ENCODE peak calls at places on chromosomes 13 and 19, in eight cellular contexts. N, J, B, D, T, H, S and M are unnamed samples.

GRCh38 chr19:38721496-38721895 is 22.8 kb downstream of the CAPN12 start:
- DNase-seq in N (no peak), J (no peak), B (no peak), D (no peak), T (no peak), H (no peak), S (no peak), M (no peak)

GRCh38 chr13:31227870-31228269 is 28.1 kb downstream of the B3GLCT start:
- DNase-seq in N (no peak), J (no peak), B (no peak), D (no peak), T (no peak), H (no peak), S (no peak), M (peak)

GRCh38 chr13:109385161-109385560 is 401.2 kb downstream of the IRS2 start:
- DNase-seq in N (no peak), J (no peak), B (peak), D (no peak), T (peak), H (peak), S (no peak), M (no peak)

GRCh38 chr13:42153371-42153770 is 104.9 kb downstream of the DGKH start:
- DNase-seq in N (no peak), J (no peak), B (no peak), D (no peak), T (no peak), H (no peak), S (no peak), M (no peak)

GRCh38 chr19:28351761-28352160 is 861.2 kb downstream of the UQCRFS1 start:
- DNase-seq in N (no peak), J (no peak), B (peak), D (no peak), T (no peak), H (no peak), S (no peak), M (no peak)

GRCh38 chr13:25608181-25608580 is 236.4 kb downstream of the ATP8A2 start:
- DNase-seq in N (no peak), J (no peak), B (no peak), D (no peak), T (no peak), H (no peak), S (no peak), M (no peak)

GRCh38 chr13:99656843-99657506 is 155.7 kb downstream of the TM9SF2 start:
- DNase-seq in N (no peak), J (no peak), B (peak), D (peak), T (no peak), H (no peak), S (no peak), M (no peak)

GRCh38 chr13:41418027-41418426 is 39.3 kb upstream of the RGCC start:
- DNase-seq in N (no peak), J (no peak), B (peak), D (no peak), T (peak), H (peak), S (no peak), M (no peak)

GRCh38 chr13:32309312-32309711 is 5.9 kb downstream of the ZAR1L start:
- DNase-seq in N (no peak), J (no peak), B (no peak), D (no peak), T (peak), H (no peak), S (no peak), M (no peak)

GRCh38 chr13:24670927-24671326 is 9.3 kb upstream of the ATP12A start:
- DNase-seq in N (no peak), J (no peak), B (no peak), D (no peak), T (no peak), H (no peak), S (no peak), M (peak)

GRCh38 chr13:28346136-28346535 is 148.8 kb downstream of the FLT1 start:
- DNase-seq in N (no peak), J (no peak), B (no peak), D (no peak), T (no peak), H (no peak), S (no peak), M (no peak)

GRCh38 chr13:78022164-78022877 is 103.7 kb upstream of the EDNRB start:
- DNase-seq in N (no peak), J (peak), B (peak), D (no peak), T (peak), H (no peak), S (peak), M (no peak)

GRCh38 chr19:58497634-58498170 is 14.1 kb downstream of the SLC27A5 start:
- DNase-seq in N (no peak), J (no peak), B (no peak), D (no peak), T (no peak), H (no peak), S (no peak), M (no peak)

GRCh38 chr13:21944610-21945009 is 273.7 kb downstream of the FGF9 start:
- DNase-seq in N (no peak), J (no peak), B (no peak), D (no peak), T (no peak), H (no peak), S (no peak), M (no peak)

GRCh38 chr19:15195381-15195964 is 5.3 kb downstream of the NOTCH3 start:
- DNase-seq in N (no peak), J (no peak), B (peak), D (no peak), T (peak), H (peak), S (no peak), M (peak)

GRCh38 chr13:33125821-33126570 is 109.8 kb downstream of the KL start:
- DNase-seq in N (peak), J (peak), B (peak), D (no peak), T (peak), H (peak), S (no peak), M (no peak)

GRCh38 chr13:58369941-58370340 is 738.4 kb downstream of the PCDH17 start:
- DNase-seq in N (no peak), J (no peak), B (no peak), D (no peak), T (no peak), H (no peak), S (no peak), M (no peak)

GRCh38 chr13:26872444-26873173 is 112.0 kb upstream of the GPR12 start:
- DNase-seq in N (no peak), J (peak), B (no peak), D (peak), T (peak), H (peak), S (peak), M (peak)

GRCh38 chr13:21458457-21458815 is 667 bp downstream of the ZDHHC20 start:
- DNase-seq in N (peak), J (peak), B (no peak), D (peak), T (no peak), H (no peak), S (peak), M (peak)

GRCh38 chr19:2352121-2352520 is 7.9 kb upstream of the TMPRSS9 start:
- DNase-seq in N (no peak), J (no peak), B (no peak), D (no peak), T (no peak), H (no peak), S (no peak), M (no peak)

GRCh38 chr13:113195360-113195759 is 13.1 kb downstream of the PCID2 start:
- DNase-seq in N (no peak), J (no peak), B (no peak), D (no peak), T (no peak), H (no peak), S (no peak), M (no peak)

GRCh38 chr13:24306632-24307031 is 2.7 kb upstream of the C1QTNF9 start:
- DNase-seq in N (no peak), J (no peak), B (peak), D (no peak), T (peak), H (peak), S (no peak), M (no peak)

GRCh38 chr13:73416093-73416492 is 357.3 kb downstream of the KLF5 start:
- DNase-seq in N (no peak), J (no peak), B (peak), D (no peak), T (no peak), H (no peak), S (no peak), M (no peak)

GRCh38 chr19:53057904-53058579 is 13.5 kb downstream of the ERVV-2 start:
- DNase-seq in N (no peak), J (no peak), B (no peak), D (no peak), T (no peak), H (peak), S (no peak), M (peak)

GRCh38 chr19:5893907-5894703 is 9.5 kb downstream of the NDUFA11 start:
- DNase-seq in N (no peak), J (peak), B (no peak), D (no peak), T (no peak), H (no peak), S (no peak), M (no peak)

GRCh38 chr13:32080328-32080744 is 48.8 kb downstream of the FRY start:
- DNase-seq in N (no peak), J (no peak), B (no peak), D (no peak), T (no peak), H (no peak), S (no peak), M (no peak)

GRCh38 chr13:32139251-32139650 is 107.7 kb downstream of the FRY start:
- DNase-seq in N (no peak), J (no peak), B (no peak), D (no peak), T (no peak), H (no peak), S (no peak), M (no peak)

GRCh38 chr13:109362606-109363005 is 423.8 kb downstream of the IRS2 start:
- DNase-seq in N (no peak), J (no peak), B (no peak), D (no peak), T (no peak), H (no peak), S (no peak), M (no peak)

GRCh38 chr13:48938308-48938943 is 37.3 kb upstream of the FNDC3A start:
- DNase-seq in N (no peak), J (no peak), B (no peak), D (no peak), T (no peak), H (no peak), S (no peak), M (no peak)

GRCh38 chr19:867301-867793 is 7.9 kb downstream of the CFD start:
- DNase-seq in N (no peak), J (no peak), B (peak), D (no peak), T (no peak), H (no peak), S (no peak), M (no peak)

GRCh38 chr19:2455481-2456300 is 1.1 kb downstream of the LMNB2 start:
- DNase-seq in N (no peak), J (peak), B (no peak), D (peak), T (no peak), H (no peak), S (peak), M (peak)

GRCh38 chr13:32731576-32731975 is 145.3 kb downstream of the PDS5B start:
- DNase-seq in N (no peak), J (no peak), B (peak), D (no peak), T (peak), H (peak), S (no peak), M (no peak)

GRCh38 chr19:10915511-10916091 is 12.8 kb downstream of the YIPF2 start:
- DNase-seq in N (no peak), J (peak), B (peak), D (no peak), T (peak), H (peak), S (no peak), M (no peak)

DNA sequence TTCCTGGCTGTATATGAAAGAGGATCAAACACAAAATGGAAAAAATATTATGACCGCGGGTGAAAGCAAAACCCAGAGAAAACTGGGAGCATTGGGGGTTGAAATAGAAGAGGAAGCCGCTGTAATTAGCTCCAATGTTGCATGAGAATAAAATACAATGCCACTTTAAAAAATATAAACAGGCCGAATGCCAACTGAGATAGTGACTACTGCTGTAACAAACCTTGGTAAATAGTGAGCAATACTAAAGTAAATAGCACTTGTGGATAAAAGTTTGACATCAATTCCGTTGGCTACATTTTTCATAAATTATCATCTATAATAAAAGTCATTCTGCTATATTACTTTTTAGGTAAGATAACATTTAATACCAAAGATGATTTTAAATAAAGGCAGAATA is 395.8 kb upstream of the MIR17HG start:
- DNase-seq in N (no peak), J (no peak), B (no peak), D (no peak), T (no peak), H (no peak), S (no peak), M (no peak)
- H3K4me3 ChIP-seq in N (no peak), J (no peak), B (no peak), D (no peak), T (no peak), H (no peak), S (no peak), M (no peak)

GRCh38 chr19:9406798-9407352 is 28.5 kb downstream of the ZNF266 start:
- DNase-seq in N (peak), J (peak), B (peak), D (peak), T (peak), H (peak), S (peak), M (peak)
- H3K4me3 ChIP-seq in N (peak), J (peak), B (peak), D (peak), T (peak), H (peak), S (peak), M (peak)

GRCh38 chr13:36356058-36356457 is 9.9 kb upstream of the SPART start:
- DNase-seq in N (no peak), J (no peak), B (no peak), D (no peak), T (no peak), H (no peak), S (no peak), M (no peak)

GRCh38 chr13:36354842-36355241 is 8.6 kb upstream of the SPART start:
- DNase-seq in N (no peak), J (no peak), B (no peak), D (no peak), T (no peak), H (no peak), S (no peak), M (no peak)

GRCh38 chr13:36355632-36356031 is 9.4 kb upstream of the SPART start:
- DNase-seq in N (no peak), J (no peak), B (no peak), D (no peak), T (no peak), H (no peak), S (no peak), M (no peak)

GRCh38 chr13:36352350-36352749 is 6.2 kb upstream of the SPART start:
- DNase-seq in N (no peak), J (no peak), B (peak), D (no peak), T (no peak), H (peak), S (no peak), M (no peak)

DNA sequence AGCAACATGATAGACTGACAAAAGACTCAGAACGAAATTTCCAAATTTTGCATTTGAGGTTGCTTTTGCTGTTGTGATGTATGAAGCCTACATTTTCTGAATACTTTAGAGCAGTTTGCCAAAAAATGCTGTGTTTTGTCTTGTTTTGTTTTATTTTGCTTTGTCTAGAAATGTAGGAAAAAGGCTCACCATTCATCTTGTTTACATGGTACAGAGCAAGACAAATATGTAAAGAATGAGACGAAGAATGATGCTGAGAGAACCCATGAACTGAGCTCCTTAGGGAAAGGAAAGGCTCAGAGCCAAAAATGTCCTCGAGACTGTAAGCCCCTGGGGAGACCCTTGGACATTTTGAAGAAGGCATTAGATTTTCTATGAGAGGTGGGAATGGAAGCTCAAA is 6.8 kb upstream of the SPART start:
- DNase-seq in N (no peak), J (no peak), B (no peak), D (no peak), T (no peak), H (no peak), S (no peak), M (no peak)
- H3K4me3 ChIP-seq in N (no peak), J (no peak), B (no peak), D (no peak), T (no peak), H (no peak), S (no peak), M (no peak)

DNA sequence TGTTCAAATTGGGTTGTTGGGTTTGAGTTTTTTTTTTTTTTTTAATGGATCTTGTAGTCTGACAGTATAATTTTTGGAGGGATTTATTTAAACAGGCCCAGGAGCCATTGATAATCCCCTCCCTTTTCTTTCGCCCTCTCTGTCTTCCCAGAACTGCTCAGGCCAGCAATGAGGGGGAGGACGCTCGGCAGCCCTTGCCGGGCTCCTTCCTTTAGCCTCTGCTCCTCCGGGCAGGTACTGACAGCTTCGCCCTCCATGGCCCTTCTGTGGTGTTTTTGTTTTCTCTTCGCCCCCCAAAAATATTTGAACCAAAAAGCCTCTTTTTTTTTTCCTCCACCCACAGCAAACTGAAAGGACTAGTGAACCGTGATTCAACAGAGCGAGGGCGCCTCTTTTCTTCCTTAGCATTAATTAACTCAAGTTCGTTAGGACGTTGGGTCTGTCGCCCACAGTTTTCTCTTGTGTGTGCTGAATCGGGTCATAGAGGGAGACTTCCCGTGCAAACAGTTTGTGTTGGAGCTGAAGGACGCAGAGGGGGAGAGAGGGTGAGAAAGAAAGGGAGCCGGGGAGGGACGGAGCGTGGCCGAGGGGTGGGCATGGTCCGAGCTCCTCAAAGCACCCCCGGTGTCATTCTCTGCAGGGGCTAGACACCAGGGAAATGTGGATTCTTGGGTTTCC is 21.5 kb downstream of the NFIX start:
- DNase-seq in N (no peak), J (no peak), B (no peak), D (no peak), T (no peak), H (no peak), S (no peak), M (no peak)
- H3K4me3 ChIP-seq in N (no peak), J (no peak), B (peak), D (no peak), T (peak), H (peak), S (no peak), M (no peak)

GRCh38 chr13:84265365-84265764 is 383.1 kb upstream of the SLITRK1 start:
- DNase-seq in N (no peak), J (no peak), B (no peak), D (no peak), T (no peak), H (no peak), S (no peak), M (no peak)

GRCh38 chr13:84263354-84264069 is 381.2 kb upstream of the SLITRK1 start:
- DNase-seq in N (no peak), J (no peak), B (no peak), D (no peak), T (no peak), H (no peak), S (no peak), M (no peak)
- H3K4me3 ChIP-seq in N (no peak), J (no peak), B (no peak), D (no peak), T (no peak), H (no peak), S (no peak), M (no peak)

GRCh38 chr13:80665792-80666333 is 324.9 kb upstream of the SPRY2 start:
- DNase-seq in N (no peak), J (no peak), B (no peak), D (no peak), T (no peak), H (no peak), S (no peak), M (no peak)

GRCh38 chr13:80666782-80667537 is 326.0 kb upstream of the SPRY2 start:
- DNase-seq in N (no peak), J (no peak), B (no peak), D (no peak), T (peak), H (no peak), S (no peak), M (no peak)

GRCh38 chr13:80668452-80668851 is 327.5 kb upstream of the SPRY2 start:
- DNase-seq in N (no peak), J (no peak), B (no peak), D (no peak), T (no peak), H (no peak), S (no peak), M (no peak)

GRCh38 chr13:80663788-80664187 is 322.9 kb upstream of the SPRY2 start:
- DNase-seq in N (no peak), J (no peak), B (no peak), D (no peak), T (no peak), H (no peak), S (no peak), M (no peak)

DNA sequence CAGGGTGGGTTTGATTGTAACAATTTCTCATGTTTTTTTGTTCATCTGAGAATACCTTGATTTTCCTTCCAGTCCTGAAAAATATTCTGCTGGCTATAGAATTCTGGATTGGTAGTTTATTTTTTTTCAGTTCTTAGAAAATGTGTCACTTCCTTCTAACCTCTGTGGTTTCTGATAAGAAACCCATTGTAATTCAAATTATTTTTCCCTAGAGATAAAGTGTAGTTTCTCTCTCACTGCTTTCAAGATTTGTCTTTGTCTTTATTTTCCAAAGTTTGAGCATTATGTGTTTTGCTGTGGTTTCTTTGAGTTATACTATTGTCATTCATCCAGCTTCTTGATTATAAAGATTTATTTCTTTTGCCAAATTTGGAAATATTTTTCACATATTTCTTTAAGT is 324.0 kb upstream of the SPRY2 start:
- DNase-seq in N (no peak), J (no peak), B (no peak), D (no peak), T (no peak), H (no peak), S (no peak), M (no peak)
- H3K4me3 ChIP-seq in N (no peak), J (no peak), B (no peak), D (no peak), T (no peak), H (no peak), S (no peak), M (no peak)